ENCODE peak calls at places on chromosome 16, in seven cellular contexts. P is tibial artery; S is CD4-positive, CD25-positive, alpha-beta regulatory T cell; T is A549; I is CD8-positive, alpha-beta memory T cell; J is CD8-positive, alpha-beta T cell; Y is HCT116. B is an unnamed sample.

GRCh38 chr16:566475-567361 is at the start of gene NHLRC4:
- DNase-seq in T (no peak), Y (no peak), P (peak; percentile 79), I (peak; percentile 28), J (no peak), S (peak; percentile 34), B (peak; percentile 75)

GRCh38 chr16:82954224-82954929 is 327.6 kb downstream of the CDH13 start:
- DNase-seq in I (no peak), Y (no peak), S (no peak), T (no peak), J (no peak), P (no peak), B (no peak)

GRCh38 chr16:89358030-89359005 is 132.0 kb downstream of the ANKRD11 start:
- DNase-seq in I (peak; percentile 72), Y (no peak), P (no peak), S (peak; percentile 35), J (no peak), T (no peak), B (no peak)

GRCh38 chr16:53744449-53744848 is 40.5 kb downstream of the FTO start:
- DNase-seq in P (no peak), J (no peak), I (peak; percentile 33), T (no peak), Y (no peak), S (no peak), B (no peak)

GRCh38 chr16:23334421-23334853 is 32.3 kb downstream of the SCNN1B start:
- DNase-seq in P (no peak), T (no peak), J (no peak), Y (no peak), S (no peak), I (no peak), B (no peak)

GRCh38 chr16:53042235-53042645 is 10.5 kb downstream of the CHD9NB start:
- DNase-seq in Y (no peak), P (no peak), S (no peak), J (no peak), T (no peak), I (no peak), B (no peak)

GRCh38 chr16:17538942-17539341 is 68.2 kb upstream of the XYLT1 start:
- DNase-seq in J (no peak), P (no peak), T (no peak), S (no peak), Y (no peak), I (no peak), B (no peak)

GRCh38 chr16:1392826-1393225 is 21.7 kb downstream of the UNKL start:
- DNase-seq in P (no peak), T (no peak), J (no peak), S (no peak), I (no peak), Y (no peak), B (no peak)

GRCh38 chr16:54591816-54592246 is 305.2 kb upstream of the IRX3 start:
- DNase-seq in Y (no peak), P (no peak), T (no peak), I (no peak), J (no peak), S (no peak), B (no peak)

GRCh38 chr16:53899471-53899870 is 195.5 kb downstream of the FTO start:
- DNase-seq in T (no peak), I (no peak), J (no peak), P (no peak), Y (no peak), S (no peak), B (no peak)

GRCh38 chr16:76535-77272 is 1.3 kb upstream of the MPG start:
- DNase-seq in P (peak; percentile 95), S (no peak), I (no peak), Y (no peak), T (peak; percentile 48), J (no peak), B (peak; percentile 86)

GRCh38 chr16:53429221-53429943 is 4.9 kb upstream of the RBL2 start:
- DNase-seq in P (no peak), I (no peak), T (no peak), S (no peak), Y (no peak), J (no peak), B (no peak)

DNA sequence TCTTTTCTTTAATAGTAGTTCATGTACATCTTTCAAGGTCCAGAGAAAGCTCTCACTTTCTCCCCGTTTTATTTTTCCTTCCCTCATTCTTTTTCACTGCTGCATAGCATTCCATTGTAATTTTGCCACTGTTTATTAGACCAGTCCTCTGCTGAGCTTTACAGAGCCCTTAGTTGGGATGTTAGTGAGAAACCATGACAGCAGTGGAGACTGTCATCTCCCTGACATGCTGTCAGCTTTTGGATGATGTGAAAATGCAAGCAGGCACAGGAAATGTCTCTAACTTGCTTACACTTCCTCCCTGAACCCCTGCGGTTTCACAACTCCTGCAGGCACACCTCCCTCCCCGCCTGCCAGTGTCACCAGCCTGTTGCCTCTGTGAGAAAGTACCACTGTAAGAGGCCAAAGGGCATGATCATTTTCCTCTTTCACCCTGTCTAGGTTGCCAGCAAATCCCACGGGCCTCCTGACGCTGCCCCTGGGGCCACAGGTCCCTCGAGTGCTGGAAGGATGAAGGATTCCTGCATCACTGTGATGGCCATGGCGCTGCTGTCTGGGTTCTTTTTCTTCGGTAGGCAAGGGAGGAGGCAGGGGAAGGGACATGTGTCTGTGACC is at the start of gene ITGAL:
- DNase-seq in J (peak; percentile 67), Y (no peak), S (peak; percentile 67), P (no peak), I (peak; percentile 91), T (no peak), B (peak; percentile 60)
- H3K4me3 ChIP-seq in J (peak within 1 kb of the TSS; percentile 89), Y (no peak within 1 kb of the TSS), S (peak within 1 kb of the TSS; percentile 89), P (no peak within 1 kb of the TSS), I (peak within 1 kb of the TSS; percentile 91), T (no peak within 1 kb of the TSS), B (no peak within 1 kb of the TSS)

DNA sequence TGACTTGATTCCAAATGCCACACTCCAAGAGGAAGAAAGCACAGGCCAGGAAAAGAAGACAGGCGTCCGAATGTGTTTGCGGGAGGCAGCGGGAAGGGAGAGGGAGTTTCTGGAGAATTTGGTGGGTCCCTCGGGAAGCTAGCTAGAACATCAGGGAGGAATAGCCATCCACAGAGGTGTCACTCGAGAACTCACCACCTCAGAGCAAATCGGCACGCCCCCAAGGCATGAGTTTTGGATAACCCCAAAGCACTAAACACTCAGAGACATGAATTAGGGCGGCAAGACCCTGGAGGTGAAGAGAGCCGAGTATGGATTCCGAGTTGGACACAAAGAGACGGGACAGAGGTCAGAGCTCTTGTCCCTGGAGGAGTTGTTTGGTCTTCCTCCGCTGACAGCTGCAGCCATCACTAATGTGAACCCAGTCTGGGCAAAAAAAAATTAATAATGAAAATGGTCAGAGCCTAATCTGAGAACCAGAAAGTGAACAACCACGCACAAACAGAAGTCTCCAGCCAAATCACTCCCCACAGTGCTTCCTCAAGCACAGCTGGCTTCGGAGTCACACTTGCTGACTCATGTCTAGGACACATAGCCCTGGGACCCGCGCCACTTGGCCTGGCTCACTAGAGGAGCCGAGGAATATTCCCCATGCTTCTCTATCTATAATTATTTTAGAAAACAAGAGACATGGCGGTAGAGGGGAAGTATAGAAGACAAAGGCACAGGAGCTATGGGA is 109.3 kb downstream of the ZFHX3 start:
- DNase-seq in P (peak; percentile 98), T (peak; percentile 51), J (no peak), Y (no peak), I (no peak), S (no peak), B (peak; percentile 96)
- H3K4me1 ChIP-seq in P (peaks cover 62% of the 10 kb centered on the region), T (peaks cover 39% of the 10 kb centered on the region), J (no peaks in the 10 kb centered on the region), Y (peaks cover 3% of the 10 kb centered on the region), I (no peaks in the 10 kb centered on the region), S (no peaks in the 10 kb centered on the region), B (peaks cover 63% of the 10 kb centered on the region)

DNA sequence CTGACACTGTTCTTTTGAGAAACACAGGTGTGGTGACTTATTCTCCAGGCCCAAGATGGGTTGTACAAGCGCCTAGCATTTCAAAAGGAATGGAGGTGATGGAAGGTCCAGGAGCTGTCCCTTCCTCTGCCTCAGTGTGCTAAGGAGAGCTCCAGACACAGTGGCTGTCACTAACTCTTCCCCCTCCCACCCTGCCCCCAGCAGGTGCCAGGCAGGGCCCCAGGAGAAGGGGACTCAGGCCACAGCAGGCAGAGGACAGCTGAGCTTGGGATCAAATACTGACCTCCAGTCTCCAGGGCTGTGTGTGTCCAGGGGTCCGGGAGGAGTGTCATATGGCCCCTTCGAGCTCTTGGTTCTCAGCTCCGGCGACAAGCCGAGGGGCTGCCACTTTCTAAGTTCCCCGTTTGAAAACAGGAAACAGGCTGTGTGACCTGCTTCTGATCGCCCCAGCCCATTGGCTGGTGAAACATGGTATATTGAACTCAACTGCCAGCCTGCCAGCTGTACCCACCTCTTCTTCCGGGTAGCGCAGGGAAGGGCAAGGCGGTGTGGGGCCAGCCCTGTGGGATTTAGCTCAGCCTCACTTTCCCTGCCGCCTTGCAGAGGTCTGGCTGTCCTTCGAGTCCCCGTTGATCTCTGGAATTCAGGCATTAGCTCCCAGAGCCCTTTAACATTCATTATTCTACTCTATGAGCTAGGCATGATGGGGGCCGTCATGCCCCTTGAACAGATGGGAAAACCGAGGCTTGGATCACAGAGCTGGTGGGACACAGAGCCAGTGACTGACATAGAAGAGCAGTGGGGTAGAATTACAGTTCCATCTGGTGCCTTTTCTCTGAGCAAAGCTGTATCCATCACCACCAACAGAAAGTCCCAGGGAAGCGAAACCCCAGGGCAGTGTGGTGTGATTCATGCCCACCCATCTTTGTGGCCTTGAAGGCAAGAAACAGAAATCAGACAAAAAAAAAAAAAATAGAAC is at the start of gene SNX20:
- DNase-seq in P (peak; percentile 67), Y (no peak), I (peak; percentile 71), J (peak; percentile 43), T (no peak), S (peak; percentile 65), B (no peak)
- H3K4me3 ChIP-seq in P (peak within 1 kb of the TSS; percentile 12), Y (no peak within 1 kb of the TSS), I (peak within 1 kb of the TSS; percentile 89), J (peak within 1 kb of the TSS; percentile 65), T (no peak within 1 kb of the TSS), S (peak within 1 kb of the TSS; percentile 98), B (peak within 1 kb of the TSS; percentile 43)

GRCh38 chr16:74568961-74569631 is 37.8 kb downstream of the GLG1 start:
- DNase-seq in Y (no peak), J (no peak), S (no peak), T (no peak), I (no peak), P (no peak), B (no peak)
- H3K4me1 ChIP-seq in Y (peaks cover 57% of the 10 kb centered on the region), J (peaks cover 71% of the 10 kb centered on the region), S (peaks cover 67% of the 10 kb centered on the region), T (peaks cover 7% of the 10 kb centered on the region), I (peaks cover 73% of the 10 kb centered on the region), P (peaks cover 5% of the 10 kb centered on the region), B (peaks cover 37% of the 10 kb centered on the region)

DNA sequence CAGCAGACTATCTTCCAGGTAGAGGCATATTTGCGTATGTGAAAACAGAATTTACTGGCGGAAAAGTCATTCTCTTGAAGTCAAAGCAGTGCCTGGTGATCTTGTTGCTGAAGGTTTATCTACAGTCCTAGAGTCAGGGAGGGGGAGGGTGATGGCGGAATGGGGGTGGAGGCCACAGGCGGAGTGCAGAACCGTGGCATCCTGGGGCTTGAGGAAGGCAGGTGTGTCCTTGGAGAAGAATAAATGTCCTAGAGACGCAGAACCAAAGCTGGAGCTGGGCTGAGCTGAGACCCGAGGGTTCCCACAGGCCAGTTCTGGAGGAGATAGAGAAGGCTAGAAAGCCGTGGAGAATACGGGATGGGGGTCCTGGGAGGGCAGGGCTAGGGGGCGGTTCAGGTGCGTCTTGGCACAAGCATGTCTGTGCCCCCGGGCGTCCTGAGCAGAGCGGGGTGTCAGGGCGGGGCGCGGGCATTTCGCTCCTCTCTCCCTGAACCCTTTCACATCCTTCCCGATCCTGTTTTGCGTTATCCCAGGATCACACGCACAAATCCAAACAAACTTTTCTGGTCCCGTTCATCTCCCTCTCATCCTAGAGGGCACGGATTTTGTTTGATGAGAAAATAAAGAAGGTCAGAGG is 76.9 kb upstream of the CREBBP start:
- DNase-seq in I (no peak), T (no peak), Y (no peak), P (no peak), J (no peak), S (no peak), B (peak; percentile 24)
- H3K4me3 ChIP-seq in I (no peak overlapping the region), T (no peak overlapping the region), Y (no peak overlapping the region), P (no peak overlapping the region), J (no peak overlapping the region), S (no peak overlapping the region), B (no peak overlapping the region)

B was measured in psoas muscle.